ENCODE peak calls at places on chromosomes 16 and 17, in four cellular contexts. One of them, this sample, is unnamed.

GRCh38 chr17:68052810-68053209 is 17.3 kb downstream of the KPNA2 start:
- DNase-seq in HepG2: no peak
- DNase-seq in K562: no peak
- DNase-seq in GM12878: no peak
- DNase-seq in this sample: no peak

GRCh38 chr16:89918453-89919347 is at the start of gene MC1R:
- DNase-seq in K562: peak; percentile 90
- DNase-seq in HepG2: peak; percentile 88
- DNase-seq in GM12878: no peak
- DNase-seq in this sample: peak; percentile 48

GRCh38 chr16:48451323-48451722 is 66.1 kb upstream of the SIAH1 start:
- DNase-seq in GM12878: no peak
- DNase-seq in HepG2: no peak
- DNase-seq in K562: no peak
- DNase-seq in this sample: no peak

GRCh38 chr17:37051839-37052238 is 103.1 kb downstream of the AATF start:
- DNase-seq in K562: no peak
- DNase-seq in GM12878: no peak
- DNase-seq in HepG2: no peak
- DNase-seq in this sample: no peak

GRCh38 chr17:35789044-35789443 is 6.4 kb downstream of the MMP28 start:
- DNase-seq in K562: no peak
- DNase-seq in GM12878: no peak
- DNase-seq in HepG2: no peak
- DNase-seq in this sample: no peak

GRCh38 chr17:43702636-43703035 is 40.9 kb upstream of the MEOX1 start:
- DNase-seq in K562: peak; percentile 66
- DNase-seq in GM12878: no peak
- DNase-seq in HepG2: peak; percentile 65
- DNase-seq in this sample: peak; percentile 44

GRCh38 chr17:80071116-80071980 is 30.0 kb upstream of the GAA start:
- DNase-seq in HepG2: peak; percentile 43
- DNase-seq in K562: no peak
- DNase-seq in GM12878: no peak
- DNase-seq in this sample: no peak

GRCh38 chr16:74275031-74275636 is 21.5 kb upstream of the PSMD7 start:
- DNase-seq in GM12878: no peak
- DNase-seq in K562: peak; percentile 24
- DNase-seq in HepG2: no peak
- DNase-seq in this sample: no peak

GRCh38 chr17:63222655-63223054 is 223.5 kb downstream of the CYB561 start:
- DNase-seq in HepG2: no peak
- DNase-seq in GM12878: no peak
- DNase-seq in K562: no peak
- DNase-seq in this sample: no peak

GRCh38 chr16:78022347-78022746 is at the start of gene CLEC3A:
- DNase-seq in HepG2: no peak
- DNase-seq in K562: no peak
- DNase-seq in GM12878: no peak
- DNase-seq in this sample: no peak

GRCh38 chr16:71900336-71900735 is 5.0 kb downstream of the IST1 start:
- DNase-seq in HepG2: no peak
- DNase-seq in GM12878: no peak
- DNase-seq in K562: no peak
- DNase-seq in this sample: no peak

GRCh38 chr16:346587-346986 is 5.9 kb downstream of the AXIN1 start:
- DNase-seq in K562: no peak
- DNase-seq in HepG2: no peak
- DNase-seq in GM12878: no peak
- DNase-seq in this sample: no peak

GRCh38 chr17:1002771-1003555 is 6.0 kb downstream of the TIMM22 start:
- DNase-seq in K562: no peak
- DNase-seq in GM12878: no peak
- DNase-seq in HepG2: no peak
- DNase-seq in this sample: no peak

GRCh38 chr17:67388986-67389385 is 11.9 kb downstream of the PITPNC1 start:
- DNase-seq in K562: no peak
- DNase-seq in GM12878: no peak
- DNase-seq in HepG2: no peak
- DNase-seq in this sample: no peak

GRCh38 chr16:88633684-88634140 is 4.7 kb upstream of the IL17C start:
- DNase-seq in K562: peak; percentile 69
- DNase-seq in HepG2: peak; percentile 63
- DNase-seq in GM12878: peak; percentile 55
- DNase-seq in this sample: peak; percentile 67

GRCh38 chr17:45338996-45339535 is 22.2 kb upstream of the MAP3K14 start:
- DNase-seq in K562: no peak
- DNase-seq in GM12878: no peak
- DNase-seq in HepG2: no peak
- DNase-seq in this sample: no peak

GRCh38 chr17:9821921-9822320 is at the start of gene GSG1L2:
- DNase-seq in HepG2: no peak
- DNase-seq in GM12878: no peak
- DNase-seq in K562: no peak
- DNase-seq in this sample: no peak

GRCh38 chr16:12971216-12971615 is 69.8 kb downstream of the SHISA9 start:
- DNase-seq in GM12878: no peak
- DNase-seq in HepG2: no peak
- DNase-seq in K562: no peak
- DNase-seq in this sample: no peak

GRCh38 chr17:40541060-40541872 is 24.0 kb downstream of the CCR7 start:
- DNase-seq in GM12878: no peak
- DNase-seq in K562: no peak
- DNase-seq in HepG2: peak; percentile 56
- DNase-seq in this sample: no peak

GRCh38 chr17:21330436-21331160 is 45.6 kb upstream of the KCNJ12 start:
- DNase-seq in GM12878: no peak
- DNase-seq in K562: no peak
- DNase-seq in HepG2: no peak
- DNase-seq in this sample: no peak

GRCh38 chr16:31136287-31136662 is 748 bp upstream of the PRSS8 start:
- DNase-seq in K562: no peak
- DNase-seq in GM12878: no peak
- DNase-seq in HepG2: no peak
- DNase-seq in this sample: no peak

GRCh38 chr17:60065136-60065535 is 13.6 kb downstream of the HEATR6 start:
- DNase-seq in GM12878: no peak
- DNase-seq in HepG2: no peak
- DNase-seq in K562: no peak
- DNase-seq in this sample: no peak

GRCh38 chr17:47231334-47231733 is 22.2 kb downstream of the MYL4 start:
- DNase-seq in HepG2: no peak
- DNase-seq in K562: no peak
- DNase-seq in GM12878: peak; percentile 30
- DNase-seq in this sample: no peak

GRCh38 chr17:33049781-33050414 is 58.3 kb downstream of the SPACA3 start:
- DNase-seq in GM12878: no peak
- DNase-seq in HepG2: peak; percentile 44
- DNase-seq in K562: peak; percentile 82
- DNase-seq in this sample: peak; percentile 72

GRCh38 chr17:82649501-82650261 is 1.4 kb upstream of the WDR45B start:
- DNase-seq in K562: no peak
- DNase-seq in HepG2: no peak
- DNase-seq in GM12878: no peak
- DNase-seq in this sample: no peak

GRCh38 chr17:59238904-59239303 is 18.6 kb downstream of the GDPD1 start:
- DNase-seq in GM12878: no peak
- DNase-seq in K562: no peak
- DNase-seq in HepG2: no peak
- DNase-seq in this sample: no peak

GRCh38 chr16:11379420-11379819 is 34.2 kb downstream of the RMI2 start:
- DNase-seq in HepG2: no peak
- DNase-seq in K562: no peak
- DNase-seq in GM12878: peak; percentile 71
- DNase-seq in this sample: no peak

GRCh38 chr17:57938061-57938502 is 17.1 kb downstream of the CUEDC1 start:
- DNase-seq in K562: no peak
- DNase-seq in GM12878: no peak
- DNase-seq in HepG2: peak; percentile 86
- DNase-seq in this sample: no peak

DNA sequence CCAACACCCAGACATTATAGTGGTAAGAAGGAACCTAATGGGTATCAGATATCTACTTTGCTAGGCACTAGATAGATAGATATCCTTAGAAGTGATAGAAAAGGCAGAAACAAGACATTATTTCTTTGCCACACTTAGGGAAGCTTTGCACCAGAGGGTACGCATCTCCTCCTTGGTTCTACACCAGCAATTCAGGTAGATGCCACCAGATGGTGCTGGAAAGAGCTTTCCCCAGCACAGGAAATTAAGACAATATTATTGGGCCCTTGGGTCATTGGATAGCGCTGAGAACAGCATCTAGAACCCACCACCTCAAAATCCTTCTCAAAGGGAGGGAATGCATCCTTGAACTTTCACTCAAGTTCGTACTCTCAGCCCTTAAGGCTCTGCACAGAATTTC is 173.8 kb upstream of the CCL2 start:
- DNase-seq in K562: peak; percentile 32
- DNase-seq in GM12878: no peak
- DNase-seq in HepG2: no peak
- DNase-seq in this sample: peak; percentile 54
- TF ChIP-seq CREM in K562: no peak
- TF ChIP-seq CREM in GM12878: no peak
- TF ChIP-seq CREM in HepG2: no peak
- TF ChIP-seq CREM in this sample: no peak

GRCh38 chr17:50531428-50532025 is 1.0 kb upstream of the EPN3 start:
- DNase-seq in GM12878: no peak
- DNase-seq in K562: no peak
- DNase-seq in HepG2: no peak
- DNase-seq in this sample: no peak
- TF ChIP-seq ETV6 in GM12878: no peak
- TF ChIP-seq ETV6 in K562: no peak
- TF ChIP-seq ETV6 in HepG2: no peak
- TF ChIP-seq ETV6 in this sample: no peak

DNA sequence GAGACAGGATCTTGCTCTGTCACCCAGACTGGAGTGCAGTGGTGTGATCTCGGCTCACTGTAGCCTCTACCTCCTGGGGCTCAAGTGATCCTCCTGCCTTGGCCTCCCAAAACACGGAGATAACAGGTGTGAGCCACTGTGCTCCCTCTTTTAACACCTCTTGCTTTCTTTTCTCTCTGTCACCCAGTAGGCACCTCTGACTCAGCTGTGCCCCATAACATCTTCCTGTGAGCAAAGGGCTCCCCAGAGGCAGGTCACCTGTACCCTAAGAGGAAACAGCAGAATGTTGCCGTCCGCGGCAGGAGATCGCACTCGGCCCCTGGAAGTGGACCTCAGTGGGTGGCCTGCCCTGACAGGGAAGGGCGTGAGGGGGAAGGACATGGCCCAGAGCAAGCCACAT is 918 bp upstream of the NLRC3 start:
- DNase-seq in GM12878: peak; percentile 23
- DNase-seq in K562: no peak
- DNase-seq in HepG2: no peak
- DNase-seq in this sample: no peak
- TF ChIP-seq NR2C2 in GM12878: no peak
- TF ChIP-seq NR2C2 in K562: no peak
- TF ChIP-seq NR2C2 in HepG2: no peak
- TF ChIP-seq NR2C2 in this sample: no peak

DNA sequence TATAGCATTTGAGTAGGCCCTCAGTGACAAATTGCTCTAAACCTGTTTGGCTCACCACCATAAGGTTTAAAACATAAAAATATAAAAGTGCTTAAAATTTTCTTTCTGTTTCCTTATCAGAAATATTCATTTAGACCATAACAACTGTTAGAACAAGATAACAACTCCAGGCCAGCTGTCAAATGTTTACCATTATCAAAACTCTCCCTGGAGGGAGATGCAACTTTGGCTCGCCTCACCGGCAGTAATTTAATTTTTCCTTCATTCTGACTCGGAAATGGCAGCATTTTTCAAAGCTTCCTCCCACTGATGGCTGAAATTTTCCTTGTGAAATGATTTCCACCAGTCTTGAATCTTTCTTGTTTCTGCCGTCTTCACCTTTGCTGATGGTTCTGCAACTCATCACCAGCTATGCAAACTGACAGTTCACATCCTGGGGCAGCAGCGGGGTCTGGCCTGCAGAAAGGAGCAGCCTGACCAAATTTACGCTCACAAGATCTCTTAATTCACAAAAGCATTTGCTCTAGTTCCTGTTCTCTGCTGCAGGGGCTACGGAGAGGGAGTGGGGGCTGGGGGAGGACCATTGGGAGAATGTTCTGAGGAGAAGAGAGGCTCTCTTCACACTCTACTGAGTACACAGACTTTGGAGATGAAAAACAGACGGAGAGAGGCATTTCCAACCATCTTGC is 254.6 kb upstream of the TBX2 start:
- DNase-seq in K562: peak; percentile 11
- DNase-seq in GM12878: no peak
- DNase-seq in HepG2: no peak
- DNase-seq in this sample: no peak
- TF ChIP-seq CREM in K562: no peak
- TF ChIP-seq CREM in GM12878: no peak
- TF ChIP-seq CREM in HepG2: no peak
- TF ChIP-seq CREM in this sample: no peak

DNA sequence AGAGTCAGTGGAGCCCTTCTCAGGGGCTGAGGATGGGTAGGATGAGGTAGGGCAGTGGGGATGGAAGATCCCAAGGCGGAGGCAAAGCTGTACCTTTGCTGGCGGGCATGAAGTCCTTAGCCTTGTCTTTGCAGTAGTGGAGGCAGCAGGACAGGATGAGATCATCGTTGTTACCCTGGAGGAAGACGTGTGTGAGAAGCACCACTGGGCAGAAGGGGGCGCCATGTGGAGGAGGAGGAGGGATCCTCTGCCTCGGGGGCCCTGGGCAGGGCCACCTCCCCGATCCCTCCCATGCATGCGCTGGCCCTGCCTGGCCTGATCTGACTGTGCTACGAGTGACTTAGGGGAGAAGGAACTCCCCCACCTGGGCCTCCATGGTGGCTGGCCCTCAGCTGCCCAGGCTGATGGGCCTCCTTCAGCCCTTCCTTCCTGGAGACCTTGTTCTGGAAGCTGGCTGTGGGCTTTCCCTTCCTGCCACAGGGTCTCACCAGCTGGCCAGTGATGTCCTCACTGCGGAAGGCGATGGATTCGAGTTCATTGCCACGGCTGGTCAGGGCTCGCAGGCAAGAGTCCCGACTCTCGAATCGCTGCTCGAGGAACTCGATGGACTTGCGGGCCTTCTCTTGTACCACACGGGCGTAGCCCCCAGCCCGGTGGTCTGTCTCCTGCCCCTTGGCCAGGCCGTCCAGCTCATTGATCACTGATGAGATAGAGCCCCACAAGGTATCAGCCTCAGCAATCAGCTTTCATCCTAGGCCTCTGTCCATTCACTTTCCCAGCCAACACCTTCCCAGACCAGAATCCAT is 10.3 kb downstream of the HIC1 start:
- DNase-seq in GM12878: no peak
- DNase-seq in K562: peak; percentile 78
- DNase-seq in HepG2: no peak
- DNase-seq in this sample: peak; percentile 90
- TF ChIP-seq ETV6 in GM12878: no peak
- TF ChIP-seq ETV6 in K562: no peak
- TF ChIP-seq ETV6 in HepG2: no peak
- TF ChIP-seq ETV6 in this sample: no peak

GRCh38 chr17:64728041-64728695 is 66.1 kb upstream of the SMURF2 start:
- DNase-seq in GM12878: no peak
- DNase-seq in K562: no peak
- DNase-seq in HepG2: no peak
- DNase-seq in this sample: no peak

GRCh38 chr17:64736804-64737492 is 74.8 kb upstream of the SMURF2 start:
- DNase-seq in GM12878: no peak
- DNase-seq in HepG2: peak; percentile 51
- DNase-seq in K562: no peak
- DNase-seq in this sample: peak; percentile 56

GRCh38 chr17:64732336-64733006 is 70.4 kb upstream of the SMURF2 start:
- DNase-seq in GM12878: no peak
- DNase-seq in K562: peak; percentile 2
- DNase-seq in HepG2: peak; percentile 58
- DNase-seq in this sample: no peak
- TF ChIP-seq NR2C2 in GM12878: no peak
- TF ChIP-seq NR2C2 in K562: no peak
- TF ChIP-seq NR2C2 in HepG2: no peak
- TF ChIP-seq NR2C2 in this sample: no peak